ENCODE peak calls at places on chromosomes 7 and 10, in seven cellular contexts. T, O, H, E, Q, F and C are unnamed samples.

GRCh38 chr7:23285657-23286646 is 13.2 kb upstream of the MALSU1 start:
- DNase-seq in H (no peak), T (no peak), F (no peak), E (peak; percentile 39), Q (no peak), O (no peak), C (no peak)

GRCh38 chr10:127892743-127893142 is at the start of gene CLRN3:
- DNase-seq in Q (no peak), H (no peak), O (no peak), E (no peak), F (no peak), T (no peak), C (no peak)

GRCh38 chr7:157499121-157499834 is 162.5 kb downstream of the DNAJB6 start:
- DNase-seq in H (no peak), E (peak; percentile 44), T (no peak), Q (no peak), F (no peak), O (no peak), C (no peak)

GRCh38 chr10:124539935-124540641 is 78.5 kb downstream of the LHPP start:
- DNase-seq in E (peak; percentile 91), H (peak; percentile 46), F (peak; percentile 82), T (peak; percentile 54), Q (no peak), O (peak; percentile 73), C (no peak)

GRCh38 chr10:73641272-73642060 is at the start of gene MYOZ1:
- DNase-seq in O (no peak), Q (no peak), F (no peak), E (no peak), H (no peak), T (peak; percentile 49), C (no peak)

GRCh38 chr10:3827266-3827665 is 42.3 kb upstream of the KLF6 start:
- DNase-seq in O (no peak), Q (no peak), F (no peak), E (no peak), H (no peak), T (no peak), C (no peak)

GRCh38 chr7:97145068-97145467 is 27.6 kb downstream of the SDHAF3 start:
- DNase-seq in E (no peak), H (no peak), F (no peak), O (no peak), T (peak; percentile 46), Q (peak; percentile 62), C (no peak)

GRCh38 chr10:71696635-71697326 is 22.8 kb downstream of the C10orf105 start:
- DNase-seq in F (peak; percentile 87), E (peak; percentile 97), Q (no peak), O (peak; percentile 53), T (peak; percentile 54), H (peak; percentile 62), C (no peak)

GRCh38 chr10:127928021-127928806 is 21.3 kb downstream of the PTPRE start:
- DNase-seq in O (no peak), H (no peak), F (no peak), E (no peak), T (peak; percentile 57), Q (no peak), C (no peak)

GRCh38 chr7:121172484-121172883 is 156.3 kb upstream of the WNT16 start:
- DNase-seq in T (no peak), Q (no peak), E (no peak), O (no peak), H (no peak), F (no peak), C (no peak)

GRCh38 chr10:78267070-78267469 is 233.4 kb downstream of the RPS24 start:
- DNase-seq in Q (no peak), H (no peak), T (no peak), F (no peak), E (no peak), O (no peak), C (no peak)

GRCh38 chr7:23622469-23622868 is 25.3 kb downstream of the CCDC126 start:
- DNase-seq in E (no peak), F (no peak), O (no peak), H (no peak), T (peak; percentile 40), Q (no peak), C (no peak)

GRCh38 chr7:133556553-133556952 is 303.7 kb downstream of the EXOC4 start:
- DNase-seq in H (no peak), O (no peak), T (no peak), F (no peak), E (no peak), Q (no peak), C (no peak)

GRCh38 chr7:31003721-31004120 is 40.0 kb downstream of the GHRHR start:
- DNase-seq in T (no peak), Q (no peak), F (no peak), O (no peak), E (no peak), H (no peak), C (no peak)

GRCh38 chr7:25854608-25855497 is 297.1 kb upstream of the NFE2L3 start:
- DNase-seq in E (peak; percentile 93), Q (peak; percentile 97), F (peak; percentile 86), O (peak; percentile 44), T (peak; percentile 82), H (no peak), C (no peak)

GRCh38 chr7:142452791-142453190 is 194.9 kb upstream of the PRSS58 start:
- DNase-seq in Q (no peak), H (no peak), T (no peak), E (no peak), O (no peak), F (no peak), C (peak; percentile 62)

GRCh38 chr10:27537812-27538211 is 33.7 kb downstream of the RAB18 start:
- DNase-seq in Q (no peak), H (no peak), E (no peak), O (no peak), F (no peak), T (no peak), C (no peak)

GRCh38 chr10:68330852-68331454 is 911 bp upstream of the HNRNPH3 start:
- DNase-seq in O (peak; percentile 33), F (peak; percentile 56), T (no peak), E (peak; percentile 53), Q (no peak), H (no peak), C (no peak)

GRCh38 chr10:79001082-79001885 is 67.5 kb upstream of the ZMIZ1 start:
- DNase-seq in T (peak; percentile 54), E (no peak), Q (no peak), H (no peak), F (no peak), O (no peak), C (no peak)

GRCh38 chr10:31581741-31582323 is 262.8 kb downstream of the ZEB1 start:
- DNase-seq in O (peak; percentile 23), F (no peak), E (no peak), T (no peak), H (no peak), Q (no peak), C (no peak)

GRCh38 chr7:2106920-2107319 is 125.8 kb downstream of the MAD1L1 start:
- DNase-seq in E (peak; percentile 72), Q (no peak), H (no peak), O (peak; percentile 61), T (peak; percentile 62), F (peak; percentile 62), C (no peak)

GRCh38 chr7:138492423-138492822 is 32.4 kb downstream of the TRIM24 start:
- DNase-seq in Q (no peak), T (no peak), F (no peak), H (no peak), O (no peak), E (no peak), C (no peak)

GRCh38 chr10:123241391-123242141 is 87.4 kb downstream of the BUB3 start:
- DNase-seq in F (no peak), Q (no peak), H (no peak), E (no peak), O (no peak), T (no peak), C (no peak)

GRCh38 chr7:44325811-44326241 is 432 bp upstream of the CAMK2B start:
- DNase-seq in O (no peak), Q (no peak), H (no peak), E (peak; percentile 71), T (peak; percentile 31), F (peak; percentile 55), C (no peak)

GRCh38 chr10:29849434-29849833 is 210.0 kb downstream of the JCAD start:
- DNase-seq in H (no peak), Q (no peak), O (peak; percentile 37), E (no peak), T (peak; percentile 88), F (no peak), C (no peak)

GRCh38 chr7:126483972-126484371 is 768.8 kb downstream of the GRM8 start:
- DNase-seq in T (no peak), H (no peak), E (no peak), F (no peak), O (no peak), Q (no peak), C (no peak)

GRCh38 chr10:91969297-91969696 is 45.7 kb downstream of the BTAF1 start:
- DNase-seq in E (no peak), F (no peak), O (no peak), H (no peak), Q (no peak), T (no peak), C (no peak)

GRCh38 chr10:7084255-7085005 is 326.4 kb downstream of the SFMBT2 start:
- DNase-seq in E (no peak), H (no peak), Q (no peak), T (no peak), F (no peak), O (no peak), C (peak; percentile 16)

GRCh38 chr10:132248455-132249231 is 59.1 kb downstream of the STK32C start:
- DNase-seq in F (peak; percentile 84), O (peak; percentile 33), E (peak; percentile 90), Q (no peak), T (peak; percentile 39), H (no peak), C (no peak)

GRCh38 chr10:112261281-112261822 is 21.8 kb upstream of the TECTB start:
- DNase-seq in H (no peak), E (no peak), O (no peak), F (no peak), T (peak; percentile 62), Q (no peak), C (no peak)